ENCODE peak calls at places on chromosomes 6 and 20, in ten cellular contexts. W, T, O, V, R, G, A, K, F and Y are unnamed samples.

GRCh38 chr20:60137657-60138245 is 179.5 kb downstream of the CDH26 start:
- DNase-seq in W (no peak), T (peak; percentile 71), O (no peak), V (peak; percentile 67), R (peak; percentile 4), G (peak; percentile 59), A (peak; percentile 9), K (peak; percentile 48), F (no peak), Y (no peak)

GRCh38 chr6:31836676-31837611 is 9.4 kb downstream of the HSPA1B start:
- DNase-seq in W (no peak), T (no peak), O (no peak), V (no peak), R (no peak), G (peak; percentile 10), A (no peak), K (no peak), F (no peak), Y (no peak)

GRCh38 chr6:1864496-1864895 is 254.8 kb downstream of the FOXC1 start:
- DNase-seq in W (no peak), T (no peak), O (no peak), V (no peak), R (no peak), G (no peak), A (no peak), K (peak; percentile 44), F (no peak), Y (no peak)

GRCh38 chr6:34315780-34316179 is 67.0 kb upstream of the SMIM29 start:
- DNase-seq in W (no peak), T (no peak), O (no peak), V (no peak), R (peak; percentile 72), G (no peak), A (no peak), K (no peak), F (no peak), Y (no peak)

GRCh38 chr6:133548409-133548808 is 307.3 kb downstream of the EYA4 start:
- DNase-seq in W (no peak), T (no peak), O (no peak), V (no peak), R (no peak), G (no peak), A (peak; percentile 21), K (no peak), F (no peak), Y (no peak)

GRCh38 chr6:36443951-36444428 is 1.2 kb downstream of the KCTD20 start:
- DNase-seq in W (peak; percentile 13), T (no peak), O (no peak), V (peak; percentile 35), R (peak; percentile 19), G (no peak), A (no peak), K (peak; percentile 74), F (no peak), Y (no peak)

GRCh38 chr20:52619101-52619500 is 353.1 kb upstream of the TSHZ2 start:
- DNase-seq in W (no peak), T (no peak), O (no peak), V (no peak), R (peak; percentile 2), G (no peak), A (no peak), K (no peak), F (no peak), Y (no peak)

GRCh38 chr20:46312075-46312944 is 4.0 kb upstream of the CDH22 start:
- DNase-seq in W (no peak), T (no peak), O (no peak), V (no peak), R (peak; percentile 16), G (peak; percentile 14), A (peak; percentile 36), K (peak; percentile 35), F (no peak), Y (no peak)

GRCh38 chr20:18743665-18744440 is 69.7 kb upstream of the SCP2D1 start:
- DNase-seq in W (no peak), T (no peak), O (no peak), V (no peak), R (no peak), G (no peak), A (no peak), K (no peak), F (no peak), Y (no peak)

GRCh38 chr6:2791124-2792050 is 26.2 kb downstream of the WRNIP1 start:
- DNase-seq in W (peak; percentile 62), T (peak; percentile 56), O (no peak), V (peak; percentile 77), R (peak; percentile 71), G (peak; percentile 59), A (peak; percentile 85), K (peak; percentile 78), F (peak; percentile 72), Y (peak; percentile 66)